ENCODE peak calls at places on chromosomes 6 and 20, in four cellular contexts. V is sigmoid colon, G is OCI-LY7, B is heart left ventricle. W is an unnamed sample.

GRCh38 chr6:11354019-11354418 is 121.6 kb upstream of the NEDD9 start:
- DNase-seq in B (peak; percentile 75), V (no peak), G (no peak), W (no peak)

GRCh38 chr6:105750089-105750488 is 336.0 kb upstream of the PRDM1 start:
- DNase-seq in B (no peak), V (no peak), G (no peak), W (no peak)

GRCh38 chr20:47360489-47361267 is 4.2 kb upstream of the ZMYND8 start:
- DNase-seq in V (peak; percentile 96), B (peak; percentile 93), G (no peak), W (peak; percentile 95)

GRCh38 chr6:125191916-125192609 is 38.5 kb downstream of the TPD52L1 start:
- DNase-seq in B (peak; percentile 21), G (peak; percentile 69), V (peak; percentile 69), W (no peak)

GRCh38 chr6:169269180-169270076 is 15.8 kb upstream of the THBS2 start:
- DNase-seq in G (no peak), V (peak; percentile 93), B (peak; percentile 53), W (peak; percentile 97)

GRCh38 chr6:139540276-139540675 is 165.8 kb upstream of the CITED2 start:
- DNase-seq in B (no peak), V (no peak), G (no peak), W (no peak)

GRCh38 chr20:35954907-35955251 is 577 bp upstream of the SCAND1 start:
- DNase-seq in B (no peak), G (peak; percentile 55), V (no peak), W (no peak)

GRCh38 chr6:72646604-72647485 is 25.0 kb downstream of the KCNQ5 start:
- DNase-seq in V (no peak), G (no peak), B (no peak), W (no peak)

GRCh38 chr6:26158581-26159416 is 71.6 kb downstream of the HFE start:
- DNase-seq in G (peak; percentile 89), B (peak; percentile 61), V (peak; percentile 89), W (peak; percentile 95)

GRCh38 chr20:20829694-20830093 is 117.2 kb upstream of the RALGAPA2 start:
- DNase-seq in B (no peak), G (no peak), V (no peak), W (no peak)

GRCh38 chr20:8408587-8409307 is 276.7 kb downstream of the PLCB1 start:
- DNase-seq in V (no peak), G (no peak), B (no peak), W (no peak)

GRCh38 chr6:165800337-165800736 is 137.3 kb upstream of the PDE10A start:
- DNase-seq in V (no peak), G (no peak), B (no peak), W (no peak)
- H3K27ac ChIP-seq in V (no peak overlapping the region), G (no peak overlapping the region), B (peak overlapping the region; percentile 15), W (no peak overlapping the region)

DNA sequence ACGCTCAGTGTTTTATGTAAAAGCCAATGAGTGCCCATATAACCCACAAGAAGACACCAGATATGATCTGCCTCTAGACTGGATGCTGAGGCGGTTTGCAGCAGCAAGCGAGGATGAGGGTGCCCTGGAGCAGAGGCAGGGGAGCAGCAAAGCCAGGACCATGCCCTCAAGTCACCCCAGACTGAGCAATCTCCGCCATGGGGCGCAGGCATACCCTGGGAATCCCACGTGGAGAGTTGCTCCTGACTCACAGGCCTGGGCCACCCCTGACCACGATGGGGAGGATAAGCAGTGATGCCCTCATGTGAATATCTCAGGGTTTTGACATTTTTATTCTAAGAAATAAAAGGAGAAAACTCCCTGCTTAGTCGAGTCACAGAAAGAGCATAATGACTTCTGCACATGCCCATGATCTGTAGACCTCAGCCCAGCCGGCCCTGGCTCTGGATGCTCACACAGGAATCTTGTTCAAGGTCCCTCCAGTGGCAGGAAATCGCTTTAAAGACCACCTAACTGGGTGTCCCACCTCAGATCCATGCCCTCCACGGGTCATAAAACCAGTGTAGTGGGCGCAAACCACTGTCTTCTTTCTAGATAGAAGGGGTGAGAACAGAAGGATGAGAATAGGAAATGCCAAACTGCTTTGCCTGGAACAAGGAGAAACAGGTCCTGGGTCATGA is 138.3 kb upstream of the SNX9 start:
- DNase-seq in B (no peak), G (no peak), V (no peak), W (no peak)
- H3K4me3 ChIP-seq in B (no peak overlapping the region), G (no peak overlapping the region), V (no peak overlapping the region), W (no peak overlapping the region)

DNA sequence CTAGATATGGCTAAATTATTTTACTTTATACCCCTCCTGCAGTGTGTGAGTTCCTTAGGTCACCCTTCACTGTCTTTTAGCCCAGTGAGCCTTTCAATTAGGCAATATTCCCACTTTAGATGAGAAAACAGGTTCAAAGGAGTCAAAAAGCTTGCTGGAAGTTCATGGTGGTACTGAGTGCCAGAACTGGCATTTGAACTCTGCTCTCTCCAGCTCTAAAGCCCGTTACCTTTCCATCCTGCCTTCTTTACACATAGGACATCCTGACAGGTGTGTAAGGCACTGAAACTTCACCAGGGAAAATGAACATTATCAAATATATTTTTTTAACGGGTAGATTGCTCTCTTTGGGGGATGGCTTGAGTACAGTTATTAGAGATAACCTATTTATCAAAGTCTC is 11.2 kb upstream of the TMEM217 start:
- DNase-seq in G (no peak), V (no peak), B (no peak), W (no peak)
- TF ChIP-seq CTCF in G (no peak), V (no peak), B (no peak), W (no peak)

DNA sequence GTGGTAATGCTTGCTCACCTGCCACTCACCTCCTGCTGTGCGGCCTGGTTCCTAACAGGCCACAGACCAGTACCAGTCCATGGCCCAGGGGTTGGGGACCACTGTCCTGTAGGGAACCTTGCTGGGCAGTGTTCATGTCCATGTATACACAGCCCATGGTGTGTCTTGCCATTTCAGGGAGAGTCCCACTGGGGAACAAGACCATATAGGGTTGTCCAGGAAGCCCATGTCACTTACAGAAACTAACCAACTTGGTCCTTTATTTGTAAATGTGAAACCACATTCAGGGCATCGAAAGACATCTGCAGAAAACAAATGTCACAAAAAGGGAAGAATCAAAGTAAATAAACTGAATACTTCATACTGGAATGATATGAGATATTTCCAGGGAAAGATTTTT is 179.1 kb downstream of the NFATC2 start:
- DNase-seq in B (no peak), G (no peak), V (no peak), W (no peak)
- H3K27ac ChIP-seq in B (no peak overlapping the region), G (no peak overlapping the region), V (no peak overlapping the region), W (no peak overlapping the region)

DNA sequence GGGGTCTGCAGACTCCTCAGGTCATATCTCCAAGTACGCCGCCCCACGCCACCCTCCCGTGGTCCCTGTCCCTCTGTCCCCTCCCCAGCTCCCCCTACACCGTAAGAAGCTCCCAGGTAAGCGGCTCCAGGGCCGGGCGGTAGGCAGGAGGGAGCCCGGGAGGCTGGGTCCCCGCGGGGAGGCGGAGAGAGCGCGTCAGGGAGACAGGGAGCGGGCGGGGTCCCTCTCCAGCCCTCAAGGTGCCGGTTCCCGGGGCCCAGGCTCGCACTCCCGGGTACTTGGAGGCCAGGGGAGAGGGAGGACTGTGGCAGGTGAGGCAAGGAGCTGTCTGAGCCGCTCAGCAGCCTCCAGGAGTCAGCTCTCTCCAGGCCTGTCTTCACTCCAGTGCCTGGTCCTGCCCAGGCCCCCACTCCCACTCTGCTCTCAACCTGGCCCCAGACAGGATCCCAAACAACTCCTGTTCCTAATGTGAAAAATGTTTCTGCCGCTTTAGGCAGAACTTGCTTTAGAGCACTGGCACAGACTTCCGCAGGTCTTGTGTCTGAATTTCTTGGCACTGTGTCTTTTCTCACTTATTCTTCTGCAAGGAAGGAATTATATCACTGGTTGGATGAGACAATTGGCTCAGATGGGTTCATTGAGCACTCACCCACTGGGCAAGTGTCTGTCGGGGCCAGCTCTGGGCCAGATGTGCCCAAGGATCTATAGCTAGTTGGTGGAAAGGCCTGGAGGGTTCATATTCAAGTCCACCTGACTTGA is 36.6 kb downstream of the HLA-G start:
- DNase-seq in B (no peak), V (no peak), G (no peak), W (no peak)
- H3K4me3 ChIP-seq in B (no peak overlapping the region), V (no peak overlapping the region), G (no peak overlapping the region), W (no peak overlapping the region)

DNA sequence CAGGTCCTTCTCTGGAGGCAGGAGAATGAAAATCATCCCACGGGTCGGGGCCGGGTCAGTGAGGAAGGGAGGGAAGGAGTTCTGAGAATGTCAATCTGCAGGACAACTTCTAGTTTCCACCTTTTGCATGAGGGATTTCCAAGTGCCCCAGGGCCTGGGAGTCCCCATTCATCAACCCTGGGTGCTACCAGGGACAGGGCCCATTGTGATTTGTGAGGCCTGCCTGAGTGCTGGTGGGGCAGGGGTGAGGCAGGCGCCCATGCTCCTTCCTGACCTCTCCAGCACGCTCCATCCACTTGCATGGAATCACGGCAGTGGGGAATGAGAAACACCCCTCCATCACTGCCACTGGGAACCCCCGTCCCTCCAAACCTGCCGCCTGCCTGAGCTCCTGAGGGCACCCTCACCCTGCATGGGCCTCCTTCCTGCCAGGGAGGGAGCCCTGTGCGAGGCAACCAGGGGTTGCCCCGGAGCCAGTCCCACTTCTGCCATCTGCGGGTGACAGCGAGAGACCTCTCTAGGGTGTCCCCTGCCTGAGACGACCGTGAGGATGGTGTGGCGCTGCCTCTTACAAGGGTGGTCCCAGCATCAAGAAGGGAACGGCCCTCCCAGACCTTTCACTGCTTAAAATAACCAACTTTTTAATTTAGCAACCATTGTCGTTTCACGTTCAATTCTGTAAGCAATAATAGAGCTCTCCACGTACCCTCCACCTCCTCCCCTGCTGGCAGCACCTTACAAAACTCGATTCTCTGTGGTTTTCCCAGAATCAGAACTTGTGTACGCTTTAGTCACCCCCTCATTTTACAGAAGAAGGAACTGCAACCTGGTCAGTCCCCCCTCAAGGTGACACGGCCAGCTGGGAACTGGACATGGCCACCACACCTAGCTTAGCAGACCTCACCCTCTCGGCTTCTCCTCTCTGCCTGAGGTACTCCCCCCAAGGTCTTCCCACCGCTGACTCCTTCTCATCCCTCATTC is 28.6 kb downstream of the PMEPA1 start:
- DNase-seq in B (no peak), V (no peak), G (peak; percentile 77), W (no peak)
- TF ChIP-seq CTCF in B (no peak), V (no peak), G (peak; percentile 67), W (no peak)

DNA sequence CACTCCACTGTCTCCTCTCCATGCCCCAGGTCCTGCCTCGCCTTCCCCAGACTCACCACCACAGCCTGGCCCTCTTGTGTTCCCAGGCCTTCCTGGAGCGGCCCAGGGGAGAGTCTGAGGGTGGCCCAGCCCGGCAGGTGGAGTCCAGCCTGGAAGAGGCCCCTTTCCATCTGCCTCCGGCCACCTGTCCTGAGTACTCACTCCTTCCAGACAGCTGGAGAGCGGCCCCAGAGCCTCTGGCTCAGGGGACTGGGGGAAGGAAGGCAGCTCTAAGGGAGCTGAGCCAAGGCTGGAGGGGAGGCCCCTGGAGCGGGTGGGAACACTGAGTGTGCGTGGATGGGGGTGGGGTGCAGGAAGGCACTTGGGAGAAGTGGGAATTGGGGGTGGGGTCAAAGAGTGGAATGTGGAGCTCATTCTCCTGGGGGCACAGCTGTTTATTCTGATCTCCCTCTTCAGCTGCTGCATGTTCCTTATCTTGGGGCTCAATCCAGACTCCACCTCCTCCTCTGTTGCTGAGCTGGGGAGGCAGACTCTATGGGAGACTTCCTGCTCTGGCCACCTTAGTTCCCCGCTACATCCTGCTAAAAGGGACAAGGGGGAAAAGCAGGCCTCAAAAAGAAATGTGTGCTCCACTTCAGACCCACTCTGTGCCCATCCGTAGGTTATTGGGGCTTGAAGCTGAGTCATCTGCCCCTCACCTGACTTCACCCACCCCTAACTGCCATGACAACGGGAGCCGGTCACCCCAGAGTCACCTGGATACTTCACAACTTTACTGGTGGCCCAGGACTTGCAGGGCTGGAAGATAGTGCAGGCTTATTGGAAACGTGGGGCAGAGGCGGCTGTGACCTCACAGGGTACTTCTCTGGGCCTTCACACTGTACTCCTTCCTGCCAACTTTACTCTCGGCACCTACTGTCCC is 19.5 kb upstream of the TAF8 start:
- DNase-seq in V (no peak), G (peak; percentile 50), B (peak; percentile 76), W (no peak)
- H3K27ac ChIP-seq in V (no peak overlapping the region), G (peak overlapping the region; percentile 98), B (peak overlapping the region; percentile 54), W (no peak overlapping the region)

GRCh38 chr6:157107915-157108651 is 215.2 kb downstream of the TMEM242 start:
- DNase-seq in V (no peak), B (no peak), G (no peak), W (no peak)
- H3K4me3 ChIP-seq in V (no peak overlapping the region), B (no peak overlapping the region), G (no peak overlapping the region), W (no peak overlapping the region)

W was measured in vagina.